ENCODE peak calls at places on chromosome 21, in seven cellular contexts. H, Y, F, R, O, K and Z are unnamed samples.

GRCh38 chr21:29403291-29403690 is 104.6 kb downstream of the BACH1 start:
- DNase-seq in H (peak; percentile 11), Y (no peak), F (no peak), R (no peak), O (no peak), K (no peak), Z (no peak)

GRCh38 chr21:41817228-41817627 is 50.4 kb upstream of the RIPK4 start:
- DNase-seq in H (peak; percentile 83), Y (peak; percentile 32), F (peak; percentile 61), R (peak; percentile 57), O (peak; percentile 77), K (peak; percentile 72), Z (peak; percentile 64)

GRCh38 chr21:45441431-45442255 is 36.7 kb downstream of the COL18A1 start:
- DNase-seq in H (no peak), Y (no peak), F (no peak), R (no peak), O (no peak), K (no peak), Z (no peak)

GRCh38 chr21:26388731-26389231 is 184.3 kb downstream of the CYYR1 start:
- DNase-seq in H (peak; percentile 38), Y (no peak), F (no peak), R (no peak), O (peak; percentile 63), K (peak; percentile 50), Z (peak; percentile 42)

GRCh38 chr21:31612889-31613785 is 46.4 kb upstream of the SOD1 start:
- DNase-seq in H (peak; percentile 15), Y (peak; percentile 36), F (no peak), R (no peak), O (peak; percentile 78), K (peak; percentile 2), Z (no peak)

GRCh38 chr21:41777934-41778815 is 11.3 kb upstream of the RIPK4 start:
- DNase-seq in H (peak; percentile 69), Y (peak; percentile 82), F (peak; percentile 97), R (peak; percentile 95), O (peak; percentile 98), K (peak; percentile 75), Z (peak; percentile 95)

GRCh38 chr21:42221581-42222345 is 2.8 kb downstream of the ABCG1 start:
- DNase-seq in H (peak; percentile 87), Y (no peak), F (no peak), R (no peak), O (no peak), K (no peak), Z (no peak)

GRCh38 chr21:32135401-32136363 is 143.2 kb downstream of the MIS18A start:
- DNase-seq in H (peak; percentile 1), Y (no peak), F (peak; percentile 31), R (peak; percentile 20), O (no peak), K (no peak), Z (no peak)

GRCh38 chr21:14918542-14918941 is 146.3 kb downstream of the NRIP1 start:
- DNase-seq in H (no peak), Y (no peak), F (no peak), R (no peak), O (peak; percentile 85), K (no peak), Z (peak; percentile 18)

GRCh38 chr21:42527489-42528158 is 14.0 kb downstream of the SLC37A1 start:
- DNase-seq in H (no peak), Y (no peak), F (no peak), R (no peak), O (no peak), K (peak; percentile 12), Z (no peak)

GRCh38 chr21:18744840-18745239 is 341.3 kb upstream of the TMPRSS15 start:
- DNase-seq in H (no peak), Y (no peak), F (no peak), R (no peak), O (no peak), K (no peak), Z (peak; percentile 53)

GRCh38 chr21:39312112-39313041 is 1.1 kb downstream of the BRWD1 start:
- DNase-seq in H (peak; percentile 86), Y (peak; percentile 85), F (peak; percentile 95), R (peak; percentile 93), O (peak; percentile 80), K (peak; percentile 90), Z (peak; percentile 90)
- H3K9ac ChIP-seq in H (peak overlapping the region; percentile 78), Y (peak overlapping the region; percentile 98), F (peak overlapping the region; percentile 45), R (peak overlapping the region; percentile 43), O (no peak overlapping the region), K (peak overlapping the region; percentile 93), Z (peak overlapping the region; percentile 87)

GRCh38 chr21:46569071-46569470 is 35.8 kb downstream of the S100B start:
- DNase-seq in H (peak; percentile 1), Y (no peak), F (no peak), R (no peak), O (peak; percentile 60), K (peak; percentile 9), Z (no peak)
- H3K18ac ChIP-seq in H (no peak overlapping the region), Y (no peak overlapping the region), F (no peak overlapping the region), R (no peak overlapping the region), O (no peak overlapping the region), K (no peak overlapping the region), Z (no peak overlapping the region)

DNA sequence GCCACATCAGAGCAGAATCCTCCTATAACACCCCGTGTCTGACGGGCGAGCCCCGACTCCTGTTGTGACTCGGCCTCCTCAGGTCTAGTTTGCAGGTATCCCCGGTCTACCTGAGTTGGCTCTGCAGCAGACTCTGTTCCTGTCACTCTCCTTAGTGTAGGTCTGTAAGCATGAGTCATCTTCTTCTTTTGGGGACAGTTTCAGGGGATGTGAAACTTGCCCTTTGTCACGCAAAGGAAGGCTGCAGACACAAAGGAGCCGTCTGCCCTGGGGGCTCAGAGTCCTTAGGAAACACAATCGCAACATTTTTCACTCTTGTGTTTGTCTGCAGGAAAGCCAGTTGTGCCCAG is 183.2 kb downstream of the RUNX1 start:
- DNase-seq in H (no peak), Y (no peak), F (peak; percentile 49), R (peak; percentile 91), O (peak; percentile 54), K (peak; percentile 69), Z (peak; percentile 98)
- H3K9ac ChIP-seq in H (no peak overlapping the region), Y (no peak overlapping the region), F (no peak overlapping the region), R (no peak overlapping the region), O (no peak overlapping the region), K (no peak overlapping the region), Z (no peak overlapping the region)

GRCh38 chr21:38756746-38757145 is 49.0 kb upstream of the ETS2 start:
- DNase-seq in H (peak; percentile 92), Y (no peak), F (no peak), R (no peak), O (peak; percentile 72), K (peak; percentile 92), Z (no peak)
- H3K18ac ChIP-seq in H (peak overlapping the region; percentile 94), Y (no peak overlapping the region), F (no peak overlapping the region), R (no peak overlapping the region), O (no peak overlapping the region), K (no peak overlapping the region), Z (no peak overlapping the region)

DNA sequence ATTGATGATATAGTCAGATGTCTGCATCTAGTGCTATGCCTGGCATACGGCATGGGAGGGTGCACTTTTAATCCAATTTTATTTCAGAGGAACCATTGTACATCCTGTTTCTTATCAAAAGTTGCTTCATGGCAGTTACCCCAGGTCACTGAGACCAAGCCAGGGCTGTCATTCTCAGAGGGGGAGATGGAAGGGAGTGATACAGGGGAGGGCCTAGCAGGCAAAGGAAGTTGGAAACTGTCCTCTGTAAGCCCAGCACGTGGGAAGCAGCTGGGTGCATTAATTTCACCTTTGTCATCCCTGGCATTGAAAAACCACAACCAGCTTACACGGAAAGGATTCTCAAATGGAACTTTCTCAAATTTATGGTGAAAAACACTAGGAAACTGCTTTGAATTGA is 458.7 kb upstream of the ADAMTS5 start:
- DNase-seq in H (peak; percentile 69), Y (no peak), F (no peak), R (no peak), O (peak; percentile 62), K (peak; percentile 70), Z (peak; percentile 57)
- H3K9ac ChIP-seq in H (no peak overlapping the region), Y (no peak overlapping the region), F (no peak overlapping the region), R (no peak overlapping the region), O (no peak overlapping the region), K (no peak overlapping the region), Z (no peak overlapping the region)

GRCh38 chr21:16322423-16322822 is 592.6 kb downstream of the USP25 start:
- DNase-seq in H (no peak), Y (no peak), F (no peak), R (no peak), O (no peak), K (no peak), Z (no peak)

GRCh38 chr21:16318651-16319300 is 589.0 kb downstream of the USP25 start:
- DNase-seq in H (no peak), Y (no peak), F (no peak), R (no peak), O (no peak), K (no peak), Z (no peak)

GRCh38 chr21:16324630-16325029 is 594.8 kb downstream of the USP25 start:
- DNase-seq in H (no peak), Y (no peak), F (no peak), R (no peak), O (no peak), K (no peak), Z (no peak)

GRCh38 chr21:16320110-16320509 is 590.3 kb downstream of the USP25 start:
- DNase-seq in H (no peak), Y (no peak), F (no peak), R (no peak), O (no peak), K (no peak), Z (no peak)

DNA sequence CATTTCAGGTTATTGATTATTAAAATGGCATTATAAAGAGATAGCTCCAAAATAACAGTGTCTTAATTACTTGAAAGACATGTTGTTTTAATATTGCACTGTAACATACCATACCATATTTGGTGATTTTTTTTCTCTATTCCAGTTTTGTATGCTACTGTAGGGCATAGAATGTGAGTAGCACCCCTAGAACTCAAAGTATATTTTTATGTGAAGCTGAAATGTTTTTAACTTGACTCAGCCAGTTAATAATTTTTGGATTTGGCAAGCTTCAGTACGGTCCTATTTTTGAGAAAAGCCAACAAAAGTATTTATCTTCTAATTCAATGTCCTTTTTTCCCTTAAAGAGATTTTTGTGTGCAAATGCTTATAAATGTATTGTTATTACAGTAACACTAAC is 593.8 kb downstream of the USP25 start:
- DNase-seq in H (peak; percentile 29), Y (no peak), F (no peak), R (no peak), O (no peak), K (no peak), Z (no peak)
- H3K18ac ChIP-seq in H (no peak overlapping the region), Y (no peak overlapping the region), F (no peak overlapping the region), R (no peak overlapping the region), O (no peak overlapping the region), K (no peak overlapping the region), Z (no peak overlapping the region)